ENCODE peak calls at places on chromosome 16, in seven cellular contexts. X is BJ, M is GM10248, V is OCI-LY7, O is heart left ventricle, Y is pancreas, L is nephron progenitor cell. I is an unnamed sample.

GRCh38 chr16:12426122-12426521 is 377.6 kb downstream of the CPPED1 start:
- DNase-seq in O (no peak), L (no peak), Y (no peak), X (no peak), V (no peak), M (no peak), I (no peak)

GRCh38 chr16:1338119-1338730 is 4.8 kb downstream of the BAIAP3 start:
- DNase-seq in L (peak; percentile 70), M (no peak), O (no peak), V (peak; percentile 54), Y (peak; percentile 56), X (no peak), I (peak; percentile 69)

GRCh38 chr16:84617068-84617630 is 729 bp downstream of the COTL1 start:
- DNase-seq in M (no peak), Y (no peak), X (no peak), O (peak; percentile 39), L (peak; percentile 40), V (peak; percentile 64), I (no peak)

GRCh38 chr16:21033707-21034106 is 116.9 kb downstream of the DNAH3 start:
- DNase-seq in L (no peak), V (no peak), X (no peak), M (no peak), Y (peak; percentile 15), O (peak; percentile 77), I (no peak)

GRCh38 chr16:84999857-85000480 is 11.4 kb downstream of the ZDHHC7 start:
- DNase-seq in L (no peak), V (no peak), M (no peak), X (no peak), Y (no peak), O (no peak), I (no peak)

GRCh38 chr16:260326-260725 is 15.4 kb downstream of the RGS11 start:
- DNase-seq in L (no peak), X (no peak), V (no peak), Y (no peak), O (no peak), M (no peak), I (no peak)

GRCh38 chr16:56615353-56615752 is 7.0 kb downstream of the MT2A start:
- DNase-seq in O (no peak), M (no peak), V (no peak), X (no peak), Y (no peak), L (no peak), I (no peak)

GRCh38 chr16:10256855-10257641 is 74.8 kb upstream of the GRIN2A start:
- DNase-seq in Y (peak; percentile 23), O (no peak), V (peak; percentile 67), X (no peak), L (peak; percentile 58), M (peak; percentile 80), I (peak; percentile 35)

GRCh38 chr16:79770244-79771064 is 169.9 kb upstream of the MAF start:
- DNase-seq in Y (peak; percentile 89), M (peak; percentile 89), V (peak; percentile 72), L (peak; percentile 87), O (peak; percentile 95), X (no peak), I (peak; percentile 88)

GRCh38 chr16:75112281-75113045 is 4.1 kb downstream of the LDHD start:
- DNase-seq in M (no peak), Y (no peak), V (no peak), X (no peak), L (no peak), O (no peak), I (no peak)

GRCh38 chr16:4414187-4414909 is 2.0 kb downstream of the CORO7 start:
- DNase-seq in Y (no peak), X (no peak), M (peak; percentile 90), O (no peak), L (no peak), V (peak; percentile 59), I (no peak)

GRCh38 chr16:1493746-1494094 is 560 bp downstream of the TELO2 start:
- DNase-seq in O (no peak), V (peak; percentile 35), M (peak; percentile 54), L (no peak), X (no peak), Y (no peak), I (no peak)

GRCh38 chr16:29745853-29746345 is at the start of gene C16orf54:
- DNase-seq in X (no peak), M (peak; percentile 72), Y (peak; percentile 57), O (peak; percentile 71), V (no peak), L (no peak), I (no peak)

GRCh38 chr16:66984902-66985311 is 3.5 kb upstream of the CES4A start:
- DNase-seq in O (no peak), X (no peak), M (no peak), L (no peak), Y (no peak), V (no peak), I (no peak)

GRCh38 chr16:23597003-23597756 is 1.1 kb upstream of the NDUFAB1 start:
- DNase-seq in O (peak; percentile 41), L (peak; percentile 18), M (peak; percentile 46), V (peak; percentile 83), X (no peak), Y (peak; percentile 15), I (peak; percentile 57)

GRCh38 chr16:67264866-67265265 is 14.5 kb upstream of the PLEKHG4 start:
- DNase-seq in Y (no peak), O (no peak), V (no peak), M (no peak), L (no peak), X (no peak), I (no peak)

GRCh38 chr16:82625066-82625968 is 1.5 kb upstream of the CDH13 start:
- DNase-seq in L (no peak), O (peak; percentile 62), Y (no peak), V (no peak), X (no peak), M (no peak), I (no peak)

DNA sequence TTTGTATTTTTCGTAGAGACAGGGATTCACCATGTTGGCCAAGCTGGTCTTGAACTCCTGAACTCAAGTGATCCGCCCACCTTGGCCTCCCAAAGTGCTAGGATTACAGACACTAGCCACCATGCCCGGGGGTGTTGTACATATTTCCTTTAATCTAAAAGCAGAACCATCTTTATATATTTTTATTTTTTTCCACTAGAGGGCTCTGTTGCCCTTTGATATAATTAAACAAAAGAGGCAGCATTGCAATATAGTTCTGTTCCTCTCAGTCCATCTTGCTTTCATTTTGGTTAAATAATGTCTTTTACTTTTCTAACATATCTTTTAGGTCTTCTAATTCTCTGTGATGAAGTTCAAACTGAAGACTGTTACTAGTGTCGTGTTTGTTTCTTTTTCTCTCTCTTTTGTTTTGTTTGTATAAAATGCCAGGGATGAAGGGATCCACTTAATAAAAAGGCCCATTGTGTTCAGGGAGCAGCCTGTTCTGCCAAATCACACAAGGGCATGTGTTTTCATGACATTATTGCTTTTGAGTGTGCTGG is 23.4 kb downstream of the WWOX start:
- DNase-seq in L (no peak), X (no peak), M (peak; percentile 47), Y (no peak), V (peak; percentile 63), O (no peak), I (no peak)
- TF ChIP-seq CTCF in L (peak; percentile 56), X (peak; percentile 34), M (peak; percentile 25), Y (peak; percentile 33), V (peak; percentile 80), O (peak; percentile 72), I (peak; percentile 76)

DNA sequence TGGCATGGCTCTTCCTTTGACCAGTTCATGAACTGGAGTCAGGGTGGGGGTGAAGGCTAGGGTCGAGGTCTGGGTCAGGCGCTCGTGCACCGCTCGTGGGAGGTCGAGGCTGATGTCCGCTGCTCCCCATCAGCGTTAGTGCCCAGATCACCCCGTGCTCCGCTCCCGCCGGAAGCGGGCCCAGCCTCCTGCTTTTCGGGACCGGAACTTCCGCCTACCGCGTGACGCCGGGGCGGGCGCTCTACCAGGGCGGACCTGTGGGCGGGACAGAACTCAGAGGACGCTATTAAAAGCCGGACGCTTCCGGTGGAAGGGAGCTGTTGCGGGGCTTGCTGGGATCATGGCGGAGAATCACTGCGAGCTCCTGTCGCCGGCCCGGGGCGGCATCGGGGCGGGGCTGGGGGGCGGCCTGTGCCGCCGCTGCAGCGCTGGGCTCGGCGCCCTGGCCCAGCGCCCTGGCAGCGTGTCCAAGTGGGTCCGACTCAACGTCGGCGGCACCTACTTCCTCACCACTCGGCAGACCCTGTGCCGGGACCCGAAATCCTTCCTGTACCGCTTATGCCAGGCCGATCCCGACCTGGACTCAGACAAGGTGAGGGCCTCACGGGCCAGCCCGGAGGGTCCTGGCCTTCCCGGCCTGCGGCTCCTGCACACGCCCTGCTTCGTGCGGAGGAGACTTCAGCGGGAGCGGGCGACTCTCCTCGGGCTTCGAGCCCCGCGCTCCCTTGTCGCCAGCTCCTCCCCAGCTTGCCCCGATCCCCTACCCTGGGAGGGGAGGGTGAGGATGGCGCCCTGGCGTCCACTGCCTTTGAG is at the start of gene KCTD5:
- DNase-seq in Y (peak; percentile 94), M (peak; percentile 95), L (peak; percentile 96), O (peak; percentile 97), X (peak; percentile 55), V (peak; percentile 97), I (peak; percentile 95)
- TF ChIP-seq CTCF in Y (no peak), M (no peak), L (no peak), O (no peak), X (no peak), V (no peak), I (no peak)

DNA sequence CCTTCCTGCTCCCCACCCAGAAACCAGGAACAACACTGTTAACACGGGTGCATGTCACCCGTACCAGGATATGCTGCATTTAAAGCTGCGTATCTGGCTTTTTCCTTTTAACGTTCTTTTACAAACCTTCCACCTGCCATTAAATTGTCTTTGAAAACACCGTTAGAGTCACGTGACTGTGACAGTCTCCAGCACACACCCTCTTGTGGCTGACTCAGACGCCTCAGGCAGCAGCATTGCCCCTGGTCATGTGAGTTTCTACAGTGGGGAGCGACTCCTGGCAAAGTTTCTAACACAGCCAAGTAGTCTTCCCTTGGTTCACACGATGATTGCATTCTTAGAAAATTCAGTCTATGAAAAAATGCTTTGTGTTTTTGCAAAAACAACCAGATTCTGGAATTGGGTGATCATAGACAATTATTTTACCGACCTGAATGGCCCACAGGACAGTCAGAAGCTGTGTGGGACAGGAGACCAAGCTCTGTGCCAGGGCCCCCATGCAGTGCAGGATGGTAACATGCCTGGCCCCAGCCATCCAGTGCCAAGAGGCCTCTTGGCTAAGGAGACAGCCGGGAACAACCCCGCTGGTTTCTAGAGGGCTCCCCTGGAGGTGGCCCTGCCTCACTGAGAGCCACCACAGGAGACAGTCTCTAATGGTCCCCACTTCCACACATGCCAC is 199.1 kb downstream of the KATNIP start:
- DNase-seq in X (peak; percentile 85), M (peak; percentile 66), L (no peak), O (no peak), V (peak; percentile 38), Y (no peak), I (no peak)
- TF ChIP-seq CTCF in X (peak; percentile 17), M (no peak), L (no peak), O (peak; percentile 51), V (peak; percentile 53), Y (no peak), I (no peak)

GRCh38 chr16:65702707-65703402 is 581.0 kb upstream of the CDH11 start:
- DNase-seq in V (no peak), L (no peak), O (no peak), Y (no peak), X (no peak), M (no peak), I (no peak)

GRCh38 chr16:65698943-65699342 is 577.1 kb upstream of the CDH11 start:
- DNase-seq in Y (no peak), V (no peak), L (no peak), O (no peak), X (no peak), M (no peak), I (no peak)

GRCh38 chr16:65697516-65697915 is 575.7 kb upstream of the CDH11 start:
- DNase-seq in O (no peak), X (no peak), Y (no peak), L (no peak), M (no peak), V (no peak), I (no peak)

GRCh38 chr16:65700599-65700998 is 578.7 kb upstream of the CDH11 start:
- DNase-seq in Y (no peak), O (no peak), L (no peak), M (no peak), X (no peak), V (no peak), I (no peak)

GRCh38 chr16:65697061-65697460 is 575.2 kb upstream of the CDH11 start:
- DNase-seq in Y (no peak), L (no peak), V (no peak), X (no peak), M (no peak), O (no peak), I (no peak)
- TF ChIP-seq CTCF in Y (no peak), L (no peak), V (peak; percentile 31), X (peak; percentile 36), M (no peak), O (no peak), I (no peak)